ENCODE peak calls at places on chromosomes 1 and 21, in six cellular contexts. X, A, T, N, D and Y are unnamed samples.

GRCh38 chr1:31954607-31955283 is 16.6 kb upstream of the PTP4A2 start:
- DNase-seq in D (peak; percentile 88), N (peak; percentile 85), X (peak; percentile 94), A (peak; percentile 99), T (no peak), Y (no peak)

GRCh38 chr1:23824711-23825075 is 536 bp downstream of the HMGCL start:
- DNase-seq in N (no peak), D (no peak), T (no peak), A (no peak), X (no peak), Y (no peak)

GRCh38 chr1:228695015-228695955 is 40.0 kb upstream of the RHOU start:
- DNase-seq in T (peak; percentile 8), D (peak; percentile 23), N (no peak), X (no peak), A (no peak), Y (no peak)

GRCh38 chr1:51819810-51820209 is 58.7 kb downstream of the NRDC start:
- DNase-seq in N (no peak), X (no peak), A (peak; percentile 53), T (no peak), D (no peak), Y (no peak)

GRCh38 chr1:220189750-220190347 is 82.4 kb downstream of the RAB3GAP2 start:
- DNase-seq in N (no peak), A (peak; percentile 33), X (no peak), T (no peak), D (peak; percentile 32), Y (no peak)

GRCh38 chr1:19484338-19484792 is 974 bp downstream of the CAPZB start:
- DNase-seq in T (no peak), X (no peak), N (peak; percentile 7), A (no peak), D (no peak), Y (peak; percentile 85)

GRCh38 chr1:32984090-32984828 is 19.6 kb upstream of the RNF19B start:
- DNase-seq in N (no peak), T (no peak), D (no peak), A (peak; percentile 58), X (no peak), Y (no peak)

GRCh38 chr1:23018661-23019093 is 591 bp upstream of the KDM1A start:
- DNase-seq in A (no peak), D (no peak), X (no peak), T (no peak), N (no peak), Y (no peak)

GRCh38 chr1:77514871-77515776 is 167.3 kb downstream of the ZZZ3 start:
- DNase-seq in T (no peak), X (no peak), A (peak; percentile 65), D (peak; percentile 41), N (no peak), Y (no peak)

GRCh38 chr1:97424209-97424608 is 496.6 kb downstream of the DPYD start:
- DNase-seq in X (no peak), N (no peak), T (no peak), D (no peak), A (no peak), Y (no peak)

GRCh38 chr1:26666855-26667254 is 29.0 kb upstream of the ARID1A start:
- DNase-seq in T (no peak), A (peak; percentile 69), D (peak; percentile 42), N (no peak), X (no peak), Y (no peak)

GRCh38 chr1:44423706-44424546 is 18.9 kb downstream of the RNF220 start:
- DNase-seq in D (peak; percentile 74), X (no peak), T (no peak), A (peak; percentile 39), N (peak; percentile 28), Y (no peak)

GRCh38 chr1:223419561-223419960 is 26.3 kb downstream of the CCDC185 start:
- DNase-seq in X (peak; percentile 68), D (no peak), N (no peak), T (no peak), A (no peak), Y (no peak)

GRCh38 chr1:24868016-24868875 is 61.8 kb downstream of the RUNX3 start:
- DNase-seq in N (no peak), A (no peak), X (peak; percentile 74), D (no peak), T (no peak), Y (peak; percentile 62)

GRCh38 chr1:10779201-10779600 is 17.2 kb downstream of the CASZ1 start:
- DNase-seq in N (peak; percentile 90), T (no peak), X (no peak), D (peak; percentile 84), A (no peak), Y (no peak)

GRCh38 chr1:235624751-235625192 is 24.8 kb downstream of the GNG4 start:
- DNase-seq in T (no peak), A (peak; percentile 89), N (no peak), X (no peak), D (peak; percentile 44), Y (no peak)

GRCh38 chr21:18249542-18250152 is 5.0 kb downstream of the CHODL start:
- DNase-seq in T (no peak), D (no peak), X (no peak), N (no peak), A (no peak), Y (no peak)

GRCh38 chr1:41878911-41879310 is 39.8 kb downstream of the HIVEP3 start:
- DNase-seq in T (no peak), D (no peak), A (no peak), N (no peak), X (no peak), Y (no peak)

GRCh38 chr1:211653329-211653728 is 22.1 kb downstream of the NEK2 start:
- DNase-seq in D (no peak), N (no peak), T (no peak), A (no peak), X (no peak), Y (peak; percentile 44)

GRCh38 chr21:16079830-16080229 is 350.0 kb downstream of the USP25 start:
- DNase-seq in N (no peak), T (no peak), D (peak; percentile 13), X (no peak), A (peak; percentile 85), Y (no peak)

GRCh38 chr21:30146558-30147282 is 19.9 kb downstream of the CLDN17 start:
- DNase-seq in A (no peak), N (peak; percentile 6), D (peak; percentile 74), T (no peak), X (no peak), Y (no peak)

GRCh38 chr1:179120736-179121135 is 38.9 kb downstream of the TOR3A start:
- DNase-seq in X (no peak), A (no peak), T (no peak), N (no peak), D (no peak), Y (no peak)

GRCh38 chr1:226034482-226034881 is 28.0 kb upstream of the H3-3A start:
- DNase-seq in A (peak; percentile 60), X (peak; percentile 94), T (no peak), N (no peak), D (no peak), Y (no peak)

GRCh38 chr1:15115542-15116330 is 37.8 kb upstream of the TMEM51 start:
- DNase-seq in A (no peak), N (no peak), T (no peak), D (no peak), X (no peak), Y (no peak)

GRCh38 chr1:59994302-59995198 is 68.0 kb upstream of the CYP2J2 start:
- DNase-seq in X (no peak), A (peak; percentile 77), D (peak; percentile 45), T (no peak), N (no peak), Y (no peak)

GRCh38 chr1:234324668-234325225 is 48.5 kb upstream of the COA6 start:
- DNase-seq in A (no peak), T (no peak), D (no peak), X (no peak), N (no peak), Y (no peak)

GRCh38 chr1:162587347-162587746 is 25.8 kb downstream of the UAP1 start:
- DNase-seq in X (no peak), N (peak; percentile 45), A (no peak), D (no peak), T (no peak), Y (no peak)

GRCh38 chr1:178362784-178363183 is 134.0 kb downstream of the CLEC20A start:
- DNase-seq in N (no peak), A (peak; percentile 81), X (no peak), T (no peak), D (no peak), Y (no peak)

GRCh38 chr1:244854865-244855578 is 9.3 kb downstream of the HNRNPU start:
- DNase-seq in X (no peak), T (no peak), D (no peak), A (no peak), N (no peak), Y (no peak)

GRCh38 chr1:87404306-87404705 is 75.6 kb downstream of the LMO4 start:
- DNase-seq in T (no peak), D (no peak), A (no peak), X (no peak), N (no peak), Y (no peak)

GRCh38 chr1:76679534-76680152 is 187.6 kb upstream of the ST6GALNAC5 start:
- DNase-seq in X (peak; percentile 75), T (no peak), N (no peak), A (no peak), D (no peak), Y (no peak)

GRCh38 chr21:34243562-34243961 is 120.2 kb upstream of the KCNE2 start:
- DNase-seq in X (no peak), D (peak; percentile 37), N (peak; percentile 8), T (peak; percentile 4), A (peak; percentile 26), Y (no peak)

GRCh38 chr1:153277852-153278251 is 18.4 kb downstream of the LORICRIN start:
- DNase-seq in D (peak; percentile 52), T (peak; percentile 17), A (no peak), N (peak; percentile 75), X (peak; percentile 66), Y (no peak)

GRCh38 chr1:169113613-169114119 is 7.2 kb downstream of the ATP1B1 start:
- DNase-seq in X (no peak), D (peak; percentile 99), T (no peak), N (peak; percentile 69), A (peak; percentile 90), Y (no peak)

GRCh38 chr1:40385437-40386310 is 12.1 kb downstream of the SMAP2 start:
- DNase-seq in N (no peak), D (no peak), A (peak; percentile 96), T (peak; percentile 88), X (no peak), Y (no peak)

GRCh38 chr1:113872219-113872934 is 865 bp upstream of the PTPN22 start:
- DNase-seq in X (no peak), A (no peak), D (no peak), N (no peak), T (no peak), Y (no peak)

GRCh38 chr1:231232870-231233734 is 7.9 kb upstream of the GNPAT start:
- DNase-seq in A (no peak), X (no peak), T (no peak), N (no peak), D (peak; percentile 64), Y (no peak)

GRCh38 chr1:17228619-17229018 is 20.3 kb upstream of the PADI3 start:
- DNase-seq in T (no peak), D (no peak), N (no peak), X (no peak), A (no peak), Y (no peak)

GRCh38 chr21:27157097-27157496 is 190.2 kb upstream of the ADAMTS5 start:
- DNase-seq in D (no peak), A (no peak), N (no peak), X (no peak), T (no peak), Y (no peak)

GRCh38 chr1:8351693-8352470 is 34.0 kb downstream of the SLC45A1 start:
- DNase-seq in D (no peak), X (no peak), N (peak; percentile 40), A (no peak), T (no peak), Y (no peak)